ENCODE peak calls at places on chromosomes 7 and 10, in seven cellular contexts. One of them, this sample, is unnamed.

GRCh38 chr7:69832356-69832755 is 234.1 kb downstream of the AUTS2 start:
- DNase-seq in BE2C: no peak
- DNase-seq in kidney: no peak
- DNase-seq in fibroblast of mammary gland: no peak
- DNase-seq in SHP77: no peak
- DNase-seq in B cell: no peak
- DNase-seq in HFF-Myc: no peak
- DNase-seq in this sample: no peak

GRCh38 chr7:73865738-73866445 is 4.9 kb downstream of the TMEM270 start:
- DNase-seq in BE2C: peak; percentile 66
- DNase-seq in kidney: peak; percentile 54
- DNase-seq in fibroblast of mammary gland: peak; percentile 60
- DNase-seq in SHP77: peak; percentile 40
- DNase-seq in B cell: no peak
- DNase-seq in HFF-Myc: no peak
- DNase-seq in this sample: peak; percentile 54

GRCh38 chr10:15763001-15763400 is 43.3 kb upstream of the ITGA8 start:
- DNase-seq in BE2C: no peak
- DNase-seq in kidney: no peak
- DNase-seq in fibroblast of mammary gland: no peak
- DNase-seq in SHP77: no peak
- DNase-seq in B cell: no peak
- DNase-seq in HFF-Myc: no peak
- DNase-seq in this sample: no peak

GRCh38 chr10:77357185-77357584 is 280.4 kb downstream of the KCNMA1 start:
- DNase-seq in BE2C: no peak
- DNase-seq in kidney: no peak
- DNase-seq in fibroblast of mammary gland: no peak
- DNase-seq in SHP77: no peak
- DNase-seq in B cell: peak; percentile 11
- DNase-seq in HFF-Myc: no peak
- DNase-seq in this sample: no peak

GRCh38 chr10:77034795-77035194 is 602.8 kb downstream of the KCNMA1 start:
- DNase-seq in BE2C: no peak
- DNase-seq in kidney: no peak
- DNase-seq in fibroblast of mammary gland: no peak
- DNase-seq in SHP77: no peak
- DNase-seq in B cell: no peak
- DNase-seq in HFF-Myc: no peak
- DNase-seq in this sample: no peak

GRCh38 chr10:30903397-30904138 is 128.1 kb downstream of the ZNF438 start:
- DNase-seq in BE2C: no peak
- DNase-seq in kidney: no peak
- DNase-seq in fibroblast of mammary gland: no peak
- DNase-seq in SHP77: no peak
- DNase-seq in B cell: no peak
- DNase-seq in HFF-Myc: no peak
- DNase-seq in this sample: no peak

GRCh38 chr7:36957620-36958019 is 233.3 kb upstream of the AOAH start:
- DNase-seq in BE2C: no peak
- DNase-seq in kidney: no peak
- DNase-seq in fibroblast of mammary gland: no peak
- DNase-seq in SHP77: no peak
- DNase-seq in B cell: no peak
- DNase-seq in HFF-Myc: no peak
- DNase-seq in this sample: no peak

GRCh38 chr7:7923818-7924217 is 44.8 kb upstream of the GLCCI1 start:
- DNase-seq in BE2C: no peak
- DNase-seq in kidney: no peak
- DNase-seq in fibroblast of mammary gland: no peak
- DNase-seq in SHP77: no peak
- DNase-seq in B cell: no peak
- DNase-seq in HFF-Myc: no peak
- DNase-seq in this sample: no peak

GRCh38 chr10:5465976-5466450 is 33.4 kb downstream of the CALML5 start:
- DNase-seq in BE2C: no peak
- DNase-seq in kidney: no peak
- DNase-seq in fibroblast of mammary gland: no peak
- DNase-seq in SHP77: no peak
- DNase-seq in B cell: no peak
- DNase-seq in HFF-Myc: no peak
- DNase-seq in this sample: no peak

GRCh38 chr10:59126992-59127391 is 49.5 kb upstream of the PHYHIPL start:
- DNase-seq in BE2C: no peak
- DNase-seq in kidney: no peak
- DNase-seq in fibroblast of mammary gland: no peak
- DNase-seq in SHP77: no peak
- DNase-seq in B cell: no peak
- DNase-seq in HFF-Myc: no peak
- DNase-seq in this sample: no peak

GRCh38 chr10:129800796-129801340 is 163.2 kb downstream of the EBF3 start:
- DNase-seq in BE2C: no peak
- DNase-seq in kidney: no peak
- DNase-seq in fibroblast of mammary gland: no peak
- DNase-seq in SHP77: no peak
- DNase-seq in B cell: no peak
- DNase-seq in HFF-Myc: no peak
- DNase-seq in this sample: no peak

GRCh38 chr10:3323865-3324498 is 151.4 kb upstream of the PITRM1 start:
- DNase-seq in BE2C: no peak
- DNase-seq in kidney: no peak
- DNase-seq in fibroblast of mammary gland: peak; percentile 84
- DNase-seq in SHP77: no peak
- DNase-seq in B cell: no peak
- DNase-seq in HFF-Myc: no peak
- DNase-seq in this sample: no peak

GRCh38 chr10:95610727-95611126 is 45.8 kb downstream of the ALDH18A1 start:
- DNase-seq in BE2C: no peak
- DNase-seq in kidney: no peak
- DNase-seq in fibroblast of mammary gland: no peak
- DNase-seq in SHP77: no peak
- DNase-seq in B cell: no peak
- DNase-seq in HFF-Myc: no peak
- DNase-seq in this sample: no peak

GRCh38 chr10:89092981-89093380 is 102.4 kb downstream of the FAS start:
- DNase-seq in BE2C: no peak
- DNase-seq in kidney: no peak
- DNase-seq in fibroblast of mammary gland: no peak
- DNase-seq in SHP77: no peak
- DNase-seq in B cell: no peak
- DNase-seq in HFF-Myc: no peak
- DNase-seq in this sample: no peak

GRCh38 chr7:81449105-81449504 is 320.7 kb downstream of the HGF start:
- DNase-seq in BE2C: no peak
- DNase-seq in kidney: no peak
- DNase-seq in fibroblast of mammary gland: no peak
- DNase-seq in SHP77: no peak
- DNase-seq in B cell: no peak
- DNase-seq in HFF-Myc: no peak
- DNase-seq in this sample: no peak

GRCh38 chr7:39461263-39461662 is 104.9 kb upstream of the YAE1 start:
- DNase-seq in BE2C: no peak
- DNase-seq in kidney: no peak
- DNase-seq in fibroblast of mammary gland: no peak
- DNase-seq in SHP77: no peak
- DNase-seq in B cell: no peak
- DNase-seq in HFF-Myc: no peak
- DNase-seq in this sample: no peak